ENCODE peak calls at places on chromosomes 3 and 15, in five cellular contexts. One of them, this sample, is unnamed.

GRCh38 chr15:57035664-57036063 is 117.2 kb downstream of the TCF12 start:
- DNase-seq in putamen: no peak
- DNase-seq in NCI-H1417 treated with DMSO at 0.1 percent for 48 hours: no peak
- DNase-seq in T-helper 17 cell: no peak
- DNase-seq in activated naive CD4-positive, alpha-beta T cell treated with Interleukin-2 at 50 U/mL for 16 hours: no peak
- DNase-seq in this sample: no peak

GRCh38 chr15:33059184-33059583 is 135.3 kb downstream of the FMN1 start:
- DNase-seq in putamen: no peak
- DNase-seq in NCI-H1417 treated with DMSO at 0.1 percent for 48 hours: no peak
- DNase-seq in T-helper 17 cell: no peak
- DNase-seq in activated naive CD4-positive, alpha-beta T cell treated with Interleukin-2 at 50 U/mL for 16 hours: no peak
- DNase-seq in this sample: no peak

GRCh38 chr15:71800835-71801745 is 9.3 kb upstream of the NR2E3 start:
- DNase-seq in putamen: peak
- DNase-seq in NCI-H1417 treated with DMSO at 0.1 percent for 48 hours: peak
- DNase-seq in T-helper 17 cell: no peak
- DNase-seq in activated naive CD4-positive, alpha-beta T cell treated with Interleukin-2 at 50 U/mL for 16 hours: no peak
- DNase-seq in this sample: peak

GRCh38 chr3:41404601-41405000 is 205.3 kb downstream of the CTNNB1 start:
- DNase-seq in putamen: no peak
- DNase-seq in NCI-H1417 treated with DMSO at 0.1 percent for 48 hours: no peak
- DNase-seq in T-helper 17 cell: no peak
- DNase-seq in activated naive CD4-positive, alpha-beta T cell treated with Interleukin-2 at 50 U/mL for 16 hours: no peak
- DNase-seq in this sample: no peak

GRCh38 chr3:24242012-24242698 is 252.5 kb downstream of the THRB start:
- DNase-seq in putamen: no peak
- DNase-seq in NCI-H1417 treated with DMSO at 0.1 percent for 48 hours: peak
- DNase-seq in T-helper 17 cell: no peak
- DNase-seq in activated naive CD4-positive, alpha-beta T cell treated with Interleukin-2 at 50 U/mL for 16 hours: no peak
- DNase-seq in this sample: no peak

GRCh38 chr3:12663311-12663935 is 494 bp downstream of the RAF1 start:
- DNase-seq in putamen: peak
- DNase-seq in NCI-H1417 treated with DMSO at 0.1 percent for 48 hours: no peak
- DNase-seq in T-helper 17 cell: peak
- DNase-seq in activated naive CD4-positive, alpha-beta T cell treated with Interleukin-2 at 50 U/mL for 16 hours: no peak
- DNase-seq in this sample: no peak

GRCh38 chr3:9397911-9398714 is 698 bp downstream of the SETD5 start:
- DNase-seq in putamen: peak
- DNase-seq in NCI-H1417 treated with DMSO at 0.1 percent for 48 hours: peak
- DNase-seq in T-helper 17 cell: peak
- DNase-seq in activated naive CD4-positive, alpha-beta T cell treated with Interleukin-2 at 50 U/mL for 16 hours: peak
- DNase-seq in this sample: peak

GRCh38 chr3:133547432-133548041 is 25.9 kb upstream of the CDV3 start:
- DNase-seq in putamen: no peak
- DNase-seq in NCI-H1417 treated with DMSO at 0.1 percent for 48 hours: no peak
- DNase-seq in T-helper 17 cell: no peak
- DNase-seq in activated naive CD4-positive, alpha-beta T cell treated with Interleukin-2 at 50 U/mL for 16 hours: no peak
- DNase-seq in this sample: no peak

GRCh38 chr15:57217716-57218598 is 158.3 kb upstream of the CGNL1 start:
- DNase-seq in putamen: peak
- DNase-seq in NCI-H1417 treated with DMSO at 0.1 percent for 48 hours: no peak
- DNase-seq in T-helper 17 cell: no peak
- DNase-seq in activated naive CD4-positive, alpha-beta T cell treated with Interleukin-2 at 50 U/mL for 16 hours: no peak
- DNase-seq in this sample: no peak

GRCh38 chr15:42172475-42172874 is 16.0 kb upstream of the PLA2G4F start:
- DNase-seq in putamen: no peak
- DNase-seq in NCI-H1417 treated with DMSO at 0.1 percent for 48 hours: no peak
- DNase-seq in T-helper 17 cell: no peak
- DNase-seq in activated naive CD4-positive, alpha-beta T cell treated with Interleukin-2 at 50 U/mL for 16 hours: no peak
- DNase-seq in this sample: no peak

GRCh38 chr15:34085746-34086145 is 15.9 kb downstream of the EMC7 start:
- DNase-seq in putamen: no peak
- DNase-seq in NCI-H1417 treated with DMSO at 0.1 percent for 48 hours: no peak
- DNase-seq in T-helper 17 cell: no peak
- DNase-seq in activated naive CD4-positive, alpha-beta T cell treated with Interleukin-2 at 50 U/mL for 16 hours: no peak
- DNase-seq in this sample: no peak

GRCh38 chr3:149388001-149388435 is 10.6 kb upstream of the TM4SF1 start:
- DNase-seq in putamen: no peak
- DNase-seq in NCI-H1417 treated with DMSO at 0.1 percent for 48 hours: no peak
- DNase-seq in T-helper 17 cell: no peak
- DNase-seq in activated naive CD4-positive, alpha-beta T cell treated with Interleukin-2 at 50 U/mL for 16 hours: no peak
- DNase-seq in this sample: no peak

GRCh38 chr3:131620977-131621376 is 118.2 kb upstream of the MRPL3 start:
- DNase-seq in putamen: no peak
- DNase-seq in NCI-H1417 treated with DMSO at 0.1 percent for 48 hours: no peak
- DNase-seq in T-helper 17 cell: no peak
- DNase-seq in activated naive CD4-positive, alpha-beta T cell treated with Interleukin-2 at 50 U/mL for 16 hours: no peak
- DNase-seq in this sample: no peak

GRCh38 chr3:14244521-14244920 is 65.9 kb downstream of the LSM3 start:
- DNase-seq in putamen: no peak
- DNase-seq in NCI-H1417 treated with DMSO at 0.1 percent for 48 hours: no peak
- DNase-seq in T-helper 17 cell: no peak
- DNase-seq in activated naive CD4-positive, alpha-beta T cell treated with Interleukin-2 at 50 U/mL for 16 hours: no peak
- DNase-seq in this sample: no peak

GRCh38 chr3:63912768-63913588 is 795 bp upstream of the SCAANT1 start:
- DNase-seq in putamen: peak
- DNase-seq in NCI-H1417 treated with DMSO at 0.1 percent for 48 hours: no peak
- DNase-seq in T-helper 17 cell: peak
- DNase-seq in activated naive CD4-positive, alpha-beta T cell treated with Interleukin-2 at 50 U/mL for 16 hours: peak
- DNase-seq in this sample: no peak

GRCh38 chr15:57625703-57626448 is 34.2 kb downstream of the MYZAP start:
- DNase-seq in putamen: no peak
- DNase-seq in NCI-H1417 treated with DMSO at 0.1 percent for 48 hours: no peak
- DNase-seq in T-helper 17 cell: no peak
- DNase-seq in activated naive CD4-positive, alpha-beta T cell treated with Interleukin-2 at 50 U/mL for 16 hours: no peak
- DNase-seq in this sample: no peak

GRCh38 chr15:81910997-81911396 is 134.8 kb downstream of the MEX3B start:
- DNase-seq in putamen: no peak
- DNase-seq in NCI-H1417 treated with DMSO at 0.1 percent for 48 hours: no peak
- DNase-seq in T-helper 17 cell: no peak
- DNase-seq in activated naive CD4-positive, alpha-beta T cell treated with Interleukin-2 at 50 U/mL for 16 hours: no peak
- DNase-seq in this sample: no peak

GRCh38 chr3:171001957-171002694 is 24.4 kb downstream of the SLC2A2 start:
- DNase-seq in putamen: peak
- DNase-seq in NCI-H1417 treated with DMSO at 0.1 percent for 48 hours: no peak
- DNase-seq in T-helper 17 cell: no peak
- DNase-seq in activated naive CD4-positive, alpha-beta T cell treated with Interleukin-2 at 50 U/mL for 16 hours: no peak
- DNase-seq in this sample: no peak

GRCh38 chr15:80066912-80067311 is 7.4 kb downstream of the ZFAND6 start:
- DNase-seq in putamen: no peak
- DNase-seq in NCI-H1417 treated with DMSO at 0.1 percent for 48 hours: no peak
- DNase-seq in T-helper 17 cell: no peak
- DNase-seq in activated naive CD4-positive, alpha-beta T cell treated with Interleukin-2 at 50 U/mL for 16 hours: no peak
- DNase-seq in this sample: no peak

GRCh38 chr15:89303986-89304385 is 30.6 kb downstream of the POLG start:
- DNase-seq in putamen: no peak
- DNase-seq in NCI-H1417 treated with DMSO at 0.1 percent for 48 hours: no peak
- DNase-seq in T-helper 17 cell: no peak
- DNase-seq in activated naive CD4-positive, alpha-beta T cell treated with Interleukin-2 at 50 U/mL for 16 hours: no peak
- DNase-seq in this sample: no peak

This sample was measured in WERI-Rb-1.